ENCODE peak calls at places on chromosomes 1 and 21, in eight cellular contexts. U is CD4-positive, alpha-beta memory T cell; E is AG04450; J is CD8-positive, alpha-beta memory T cell; Z is heart left ventricle; Y is suprapubic skin; K is astrocyte of the spinal cord; X is dorsolateral prefrontal cortex. M is an unnamed sample.

GRCh38 chr1:91166106-91166712 is 144.4 kb upstream of the ZNF644 start:
- DNase-seq in Z (peak), Y (no peak), U (peak), J (no peak), E (peak), X (peak), K (peak), M (peak)

GRCh38 chr1:183604048-183604808 is 14.0 kb upstream of the NCF2 start:
- DNase-seq in E (peak), Z (peak), K (peak), Y (no peak), X (no peak), U (no peak), J (no peak), M (no peak)

GRCh38 chr21:43194303-43195130 is 25.7 kb downstream of the CRYAA start:
- DNase-seq in U (no peak), J (no peak), X (peak), Y (peak), K (no peak), Z (no peak), E (no peak), M (no peak)

GRCh38 chr1:221663321-221663720 is 78.6 kb downstream of the DUSP10 start:
- DNase-seq in Y (no peak), K (peak), Z (no peak), J (no peak), X (no peak), U (no peak), E (no peak), M (no peak)

GRCh38 chr1:74481607-74482006 is 30.8 kb downstream of the LRRC53 start:
- DNase-seq in X (no peak), E (no peak), U (no peak), Y (no peak), Z (no peak), J (no peak), K (no peak), M (no peak)

GRCh38 chr1:114113801-114114750 is 39.6 kb downstream of the SYT6 start:
- DNase-seq in J (no peak), Y (no peak), K (peak), X (no peak), Z (peak), U (no peak), E (no peak), M (no peak)

GRCh38 chr1:153624965-153625611 is 2.2 kb downstream of the S100A13 start:
- DNase-seq in K (no peak), J (no peak), E (no peak), Y (no peak), X (no peak), Z (no peak), U (no peak), M (no peak)

GRCh38 chr1:20351911-20352675 is 61.4 kb downstream of the VWA5B1 start:
- DNase-seq in X (no peak), U (no peak), Y (no peak), E (no peak), J (no peak), K (no peak), Z (no peak), M (no peak)

GRCh38 chr1:146051452-146051852 is 29.9 kb upstream of the HJV start:
- DNase-seq in J (no peak), X (no peak), U (no peak), Y (no peak), Z (no peak), E (no peak), K (no peak), M (no peak)

GRCh38 chr1:247079141-247079874 is 697 bp upstream of the ZNF670 start:
- DNase-seq in K (no peak), J (no peak), U (peak), Z (no peak), Y (no peak), X (no peak), E (no peak), M (no peak)

GRCh38 chr1:230744382-230744781 is 2.8 kb upstream of the CAPN9 start:
- DNase-seq in U (no peak), Y (no peak), K (peak), Z (no peak), E (peak), J (no peak), X (no peak), M (no peak)

GRCh38 chr1:183834568-183834967 is 29.6 kb downstream of the RGL1 start:
- DNase-seq in U (no peak), Y (no peak), X (no peak), K (no peak), J (no peak), E (no peak), Z (no peak), M (no peak)

GRCh38 chr1:62142550-62142949 is 52.1 kb upstream of the L1TD1 start:
- DNase-seq in J (no peak), X (no peak), U (no peak), Y (no peak), K (no peak), Z (peak), E (no peak), M (no peak)

GRCh38 chr1:30984991-30985503 is 76.5 kb upstream of the SDC3 start:
- DNase-seq in X (no peak), J (no peak), K (no peak), U (no peak), E (no peak), Y (no peak), Z (no peak), M (no peak)

GRCh38 chr21:22889445-22889844 is 1891.2 kb downstream of the NCAM2 start:
- DNase-seq in U (no peak), X (no peak), E (no peak), Y (no peak), J (no peak), K (no peak), Z (no peak), M (no peak)

GRCh38 chr1:53346814-53347176 is 18.9 kb upstream of the LRP8 start:
- DNase-seq in X (no peak), Y (peak), U (no peak), E (no peak), J (no peak), Z (no peak), K (no peak), M (no peak)

GRCh38 chr1:21232044-21232443 is 55.3 kb upstream of the EIF4G3 start:
- DNase-seq in Y (no peak), J (peak), Z (no peak), E (no peak), K (peak), U (peak), X (no peak), M (peak)

GRCh38 chr1:160365325-160365724 is 1.5 kb upstream of the NHLH1 start:
- DNase-seq in Z (no peak), J (no peak), K (no peak), Y (no peak), X (no peak), U (no peak), E (no peak), M (no peak)

GRCh38 chr1:27454610-27455009 is 35.4 kb downstream of the WASF2 start:
- DNase-seq in J (no peak), Z (no peak), K (no peak), U (no peak), Y (no peak), E (no peak), X (no peak), M (no peak)

GRCh38 chr1:228416217-228416971 is at the start of gene TRIM17:
- DNase-seq in X (no peak), K (peak), E (no peak), Y (peak), J (peak), U (peak), Z (no peak), M (no peak)

GRCh38 chr1:181344091-181344490 is 139.2 kb upstream of the CACNA1E start:
- DNase-seq in E (no peak), J (no peak), X (no peak), K (no peak), Y (no peak), Z (no peak), U (no peak), M (no peak)
- H3K4me3 ChIP-seq in E (no peak), J (no peak), X (no peak), K (no peak), Y (no peak), Z (no peak), U (no peak), M (no peak)

GRCh38 chr1:50422946-50423669 is at the start of gene DMRTA2:
- DNase-seq in J (no peak), Z (no peak), K (no peak), Y (no peak), E (no peak), U (no peak), X (peak), M (no peak)
- H3K4me3 ChIP-seq in J (peak), Z (peak), K (no peak), Y (peak), E (peak), U (peak), X (peak), M (peak)

DNA sequence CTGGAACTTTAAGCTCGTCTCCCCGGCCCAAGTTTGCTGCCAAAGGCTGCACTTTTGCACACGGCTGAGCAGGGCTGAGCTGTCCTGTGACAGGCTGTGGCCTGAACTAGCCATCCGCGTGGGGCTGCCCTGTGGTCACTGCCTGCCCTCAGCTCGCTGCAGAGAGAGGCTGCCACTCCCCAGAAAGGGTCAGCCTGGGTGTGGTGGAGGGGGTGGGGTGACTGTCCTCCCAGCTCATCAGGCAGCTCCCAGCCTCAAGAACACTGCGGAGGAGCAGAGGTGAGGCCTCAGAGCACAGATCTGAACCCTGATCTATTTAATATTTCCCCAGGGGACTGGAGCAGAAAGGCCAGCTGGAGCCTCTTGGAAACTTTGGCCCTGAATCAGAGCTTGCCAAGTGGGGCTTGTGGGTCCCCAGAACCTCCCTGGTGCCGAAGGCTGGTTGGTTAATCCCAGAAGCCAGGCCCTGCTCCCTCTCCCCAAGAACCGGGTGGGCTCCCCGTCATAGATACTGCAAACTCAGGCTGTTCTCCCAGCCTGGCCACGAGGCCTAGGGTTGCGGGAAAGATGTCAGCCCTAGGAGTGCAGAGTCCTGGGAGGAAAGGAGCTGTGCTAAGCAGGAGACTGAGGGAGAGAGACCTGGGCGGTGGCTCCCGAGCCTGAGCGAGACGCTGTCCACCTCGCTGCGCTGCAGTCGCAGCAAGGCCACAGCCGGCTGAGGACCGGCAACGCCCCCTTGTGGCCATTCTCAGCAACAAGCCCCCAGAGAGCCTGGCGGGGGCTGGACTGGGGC is 125.1 kb upstream of the IPO9 start:
- DNase-seq in Z (peak), U (peak), J (peak), Y (peak), E (no peak), X (peak), K (peak), M (peak)
- H3K4me3 ChIP-seq in Z (no peak), U (no peak), J (no peak), Y (no peak), E (no peak), X (no peak), K (no peak), M (no peak)

GRCh38 chr1:209220048-209220524 is 363.4 kb upstream of the CAMK1G start:
- DNase-seq in U (no peak), E (no peak), Y (no peak), J (no peak), X (peak), K (no peak), Z (no peak), M (peak)

GRCh38 chr1:209213989-209214388 is 369.5 kb upstream of the CAMK1G start:
- DNase-seq in Y (no peak), J (no peak), Z (no peak), U (no peak), X (no peak), K (no peak), E (no peak), M (no peak)

GRCh38 chr1:209218113-209218512 is 365.4 kb upstream of the CAMK1G start:
- DNase-seq in J (no peak), X (no peak), Z (no peak), U (no peak), Y (no peak), K (no peak), E (no peak), M (no peak)

GRCh38 chr1:209218986-209219385 is 364.5 kb upstream of the CAMK1G start:
- DNase-seq in U (no peak), X (no peak), Z (no peak), Y (no peak), J (no peak), K (no peak), E (no peak), M (no peak)

GRCh38 chr1:209215826-209216225 is 367.7 kb upstream of the CAMK1G start:
- DNase-seq in E (no peak), K (no peak), J (no peak), Y (no peak), Z (no peak), U (no peak), X (no peak), M (no peak)
- H3K4me3 ChIP-seq in E (no peak), K (no peak), J (no peak), Y (no peak), Z (no peak), U (no peak), X (no peak), M (no peak)

DNA sequence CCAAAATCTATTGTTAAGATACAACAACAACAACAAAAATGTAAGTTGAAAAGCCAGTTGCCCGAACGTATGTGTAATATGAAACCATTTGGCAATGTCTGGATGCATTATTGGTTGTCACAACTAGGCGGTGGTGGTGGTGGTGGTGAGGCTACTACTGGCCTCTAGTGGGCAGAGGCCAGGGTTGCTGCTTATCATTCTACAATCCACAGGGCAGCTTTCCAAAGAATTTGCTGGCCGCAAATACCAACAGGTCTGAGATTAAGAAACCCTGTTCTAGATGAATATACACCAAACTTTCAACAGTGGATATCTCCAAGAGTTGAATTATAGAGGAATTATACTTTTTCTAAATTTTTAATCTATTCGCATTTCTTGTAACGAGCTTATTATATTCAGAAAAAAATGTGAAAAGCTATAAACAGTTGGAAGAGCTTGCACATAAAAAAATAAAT is 26.8 kb upstream of the ZNF697 start:
- DNase-seq in E (no peak), U (no peak), Y (peak), Z (peak), K (peak), J (peak), X (peak), M (peak)
- H3K4me3 ChIP-seq in E (no peak), U (no peak), Y (peak), Z (peak), K (no peak), J (no peak), X (peak), M (peak)

GRCh38 chr1:217087981-217088380 is 364.8 kb upstream of the ESRRG start:
- DNase-seq in Y (no peak), U (no peak), K (peak), X (no peak), J (no peak), E (no peak), Z (no peak), M (no peak)

GRCh38 chr1:217090073-217090911 is 367.1 kb upstream of the ESRRG start:
- DNase-seq in E (no peak), K (no peak), X (peak), J (no peak), Z (peak), U (no peak), Y (no peak), M (no peak)

GRCh38 chr1:217091601-217092000 is 368.4 kb upstream of the ESRRG start:
- DNase-seq in X (no peak), U (no peak), Z (no peak), K (no peak), Y (no peak), J (no peak), E (no peak), M (no peak)

GRCh38 chr1:217088521-217089221 is 365.4 kb upstream of the ESRRG start:
- DNase-seq in U (no peak), E (no peak), Y (no peak), J (no peak), X (no peak), K (peak), Z (no peak), M (no peak)

DNA sequence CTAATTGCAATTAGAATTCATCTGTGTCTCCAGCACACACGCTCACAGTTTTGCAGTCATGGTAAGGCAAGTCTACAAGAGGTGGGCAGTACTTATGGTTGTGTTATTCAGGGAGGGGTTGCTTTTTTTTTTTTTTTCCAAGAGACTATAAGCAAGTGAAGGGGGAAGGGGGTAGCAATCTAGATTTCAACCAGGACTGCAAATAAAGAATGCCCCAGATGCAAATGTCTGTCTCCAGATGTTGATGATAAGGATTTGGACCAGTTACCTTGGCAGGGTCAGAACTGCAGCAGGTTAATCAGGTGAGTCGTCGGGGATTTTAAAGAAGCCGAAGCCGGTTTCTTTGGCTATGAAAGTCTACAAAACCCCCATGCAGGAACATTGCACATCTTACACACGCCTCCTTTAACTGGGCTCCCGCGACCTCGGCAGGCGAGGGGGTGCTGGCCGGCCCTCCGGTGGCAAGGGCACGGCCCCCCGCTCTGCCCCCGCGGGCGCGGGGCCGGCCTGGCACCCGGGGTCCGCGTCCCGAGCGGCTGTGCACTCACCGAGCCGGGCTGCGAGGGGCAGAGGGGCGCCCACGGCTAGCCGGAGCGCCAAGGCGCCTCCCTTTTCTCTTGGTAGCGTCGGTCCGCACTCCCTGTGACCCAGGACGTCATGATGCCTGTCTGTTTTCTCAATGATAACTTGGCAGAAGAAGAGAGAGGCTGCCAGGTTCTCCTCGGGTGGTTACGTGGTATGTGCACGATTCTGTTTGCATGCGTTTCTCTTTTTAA is 366.2 kb upstream of the ESRRG start:
- DNase-seq in K (peak), U (no peak), E (no peak), J (no peak), X (peak), Z (peak), Y (no peak), M (no peak)
- H3K4me3 ChIP-seq in K (peak), U (no peak), E (peak), J (no peak), X (peak), Z (peak), Y (peak), M (no peak)

DNA sequence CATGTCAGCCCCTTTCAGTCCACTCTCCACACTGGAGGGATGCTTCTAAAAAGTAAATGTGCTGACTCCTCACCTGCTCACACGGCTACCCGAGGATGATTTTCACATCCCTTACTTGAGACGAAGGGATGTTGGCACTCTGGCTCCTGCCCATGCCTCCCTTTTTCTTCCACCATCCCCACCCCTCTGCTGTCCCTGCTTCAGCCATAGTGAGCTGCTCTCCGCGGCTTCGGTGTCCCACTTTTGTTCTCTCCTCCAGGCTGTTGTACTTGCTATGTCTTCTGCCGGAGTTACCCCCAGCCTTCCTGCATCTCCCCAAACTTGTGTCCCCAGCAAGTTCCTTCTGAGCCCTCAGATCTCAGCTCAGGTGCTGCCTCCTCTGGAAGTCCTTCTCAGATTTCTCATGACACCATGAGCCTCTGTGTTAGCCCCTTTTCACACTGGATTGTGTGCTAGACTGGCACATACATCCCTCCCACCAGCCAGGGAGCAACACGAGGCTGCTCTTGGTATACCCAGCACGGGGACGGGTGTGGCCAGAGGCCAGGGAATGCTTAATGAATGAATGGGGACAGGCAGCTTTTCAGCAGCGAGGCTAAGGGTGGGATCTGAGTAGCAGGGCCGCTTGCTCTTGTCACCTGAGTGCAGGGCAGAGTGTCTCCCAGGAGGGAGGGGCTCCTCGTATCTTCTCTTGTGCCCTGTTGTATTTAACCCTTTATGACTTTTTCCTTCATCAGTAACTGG is 1.3 kb downstream of the ACOT11 start:
- DNase-seq in U (no peak), X (no peak), E (no peak), Z (peak), Y (no peak), K (no peak), J (no peak), M (no peak)
- H3K4me3 ChIP-seq in U (no peak), X (peak), E (no peak), Z (peak), Y (no peak), K (no peak), J (no peak), M (no peak)

M was measured in Jurkat, Clone E6-1.